ENCODE peak calls at places on chromosome 18, in eight cellular contexts. Q, P, T, F, R, M, N and Z are unnamed samples.

GRCh38 chr18:63775166-63775730 is at the start of gene SERPINB7:
- DNase-seq in Q (no peak), P (no peak), T (peak), F (peak), R (no peak), M (no peak), N (no peak), Z (no peak)

GRCh38 chr18:50686409-50686808 is 126.5 kb downstream of the MAPK4 start:
- DNase-seq in Q (no peak), P (no peak), T (no peak), F (no peak), R (no peak), M (no peak), N (no peak), Z (no peak)

GRCh38 chr18:79944126-79944731 is 7.2 kb downstream of the SLC66A2 start:
- DNase-seq in Q (no peak), P (peak), T (no peak), F (no peak), R (peak), M (peak), N (no peak), Z (peak)

GRCh38 chr18:50131591-50131990 is 63.4 kb downstream of the MYO5B start:
- DNase-seq in Q (no peak), P (no peak), T (no peak), F (no peak), R (no peak), M (no peak), N (no peak), Z (no peak)

GRCh38 chr18:845152-845819 is 33.2 kb upstream of the YES1 start:
- DNase-seq in Q (no peak), P (no peak), T (peak), F (peak), R (no peak), M (no peak), N (no peak), Z (no peak)

GRCh38 chr18:67266591-67267237 is 249.8 kb downstream of the DSEL start:
- DNase-seq in Q (no peak), P (no peak), T (no peak), F (no peak), R (no peak), M (no peak), N (no peak), Z (no peak)

GRCh38 chr18:32888311-32888710 is 115.5 kb upstream of the KLHL14 start:
- DNase-seq in Q (no peak), P (no peak), T (no peak), F (no peak), R (no peak), M (no peak), N (no peak), Z (no peak)

GRCh38 chr18:5425721-5426120 is 118.1 kb downstream of the EPB41L3 start:
- DNase-seq in Q (no peak), P (no peak), T (no peak), F (no peak), R (no peak), M (no peak), N (no peak), Z (no peak)

GRCh38 chr18:73528066-73528465 is 619.6 kb downstream of the FBXO15 start:
- DNase-seq in Q (no peak), P (no peak), T (no peak), F (no peak), R (no peak), M (no peak), N (no peak), Z (no peak)

GRCh38 chr18:77132369-77133050 is at the start of gene MBP:
- DNase-seq in Q (peak), P (peak), T (no peak), F (no peak), R (peak), M (peak), N (peak), Z (peak)

GRCh38 chr18:5456577-5457466 is 87.0 kb downstream of the EPB41L3 start:
- DNase-seq in Q (peak), P (no peak), T (no peak), F (no peak), R (no peak), M (no peak), N (peak), Z (no peak)

GRCh38 chr18:46738491-46738890 is 18.4 kb downstream of the ST8SIA5 start:
- DNase-seq in Q (no peak), P (no peak), T (no peak), F (no peak), R (no peak), M (no peak), N (no peak), Z (no peak)

GRCh38 chr18:50977037-50977760 is 9.4 kb downstream of the ELAC1 start:
- DNase-seq in Q (no peak), P (no peak), T (no peak), F (no peak), R (no peak), M (no peak), N (no peak), Z (no peak)

GRCh38 chr18:56298935-56299334 is 339.5 kb downstream of the TXNL1 start:
- DNase-seq in Q (no peak), P (no peak), T (peak), F (no peak), R (no peak), M (no peak), N (no peak), Z (no peak)

GRCh38 chr18:5463836-5464235 is 80.0 kb downstream of the EPB41L3 start:
- DNase-seq in Q (no peak), P (no peak), T (no peak), F (no peak), R (no peak), M (no peak), N (no peak), Z (no peak)

GRCh38 chr18:12842459-12843380 is 41.3 kb downstream of the PTPN2 start:
- DNase-seq in Q (no peak), P (no peak), T (no peak), F (no peak), R (no peak), M (no peak), N (no peak), Z (peak)

GRCh38 chr18:65725421-65726050 is 25.3 kb upstream of the CDH7 start:
- DNase-seq in Q (no peak), P (no peak), T (no peak), F (no peak), R (no peak), M (no peak), N (peak), Z (peak)

GRCh38 chr18:70415823-70416488 is 127.1 kb downstream of the SOCS6 start:
- DNase-seq in Q (no peak), P (no peak), T (no peak), F (peak), R (no peak), M (peak), N (no peak), Z (no peak)

GRCh38 chr18:1092228-1092627 is 187.6 kb downstream of the ADCYAP1 start:
- DNase-seq in Q (no peak), P (no peak), T (no peak), F (no peak), R (no peak), M (no peak), N (peak), Z (no peak)

GRCh38 chr18:22286576-22286975 is 117.2 kb downstream of the GATA6 start:
- DNase-seq in Q (no peak), P (no peak), T (no peak), F (no peak), R (peak), M (peak), N (no peak), Z (no peak)

GRCh38 chr18:63949068-63949737 is at the start of gene HMSD:
- DNase-seq in Q (no peak), P (peak), T (peak), F (peak), R (no peak), M (peak), N (peak), Z (no peak)

GRCh38 chr18:54608008-54608642 is 17.1 kb downstream of the DYNAP start:
- DNase-seq in Q (no peak), P (no peak), T (no peak), F (no peak), R (no peak), M (no peak), N (no peak), Z (no peak)

GRCh38 chr18:424869-425138 is 75.7 kb downstream of the COLEC12 start:
- DNase-seq in Q (no peak), P (no peak), T (no peak), F (no peak), R (no peak), M (no peak), N (no peak), Z (no peak)

GRCh38 chr18:79326413-79327198 is 69.1 kb upstream of the NFATC1 start:
- DNase-seq in Q (no peak), P (no peak), T (no peak), F (no peak), R (no peak), M (no peak), N (no peak), Z (no peak)

GRCh38 chr18:78727057-78727739 is 252.4 kb upstream of the SALL3 start:
- DNase-seq in Q (no peak), P (peak), T (no peak), F (no peak), R (no peak), M (peak), N (no peak), Z (no peak)

GRCh38 chr18:5673576-5673975 is 129.8 kb upstream of the EPB41L3 start:
- DNase-seq in Q (no peak), P (no peak), T (no peak), F (no peak), R (no peak), M (no peak), N (no peak), Z (no peak)

DNA sequence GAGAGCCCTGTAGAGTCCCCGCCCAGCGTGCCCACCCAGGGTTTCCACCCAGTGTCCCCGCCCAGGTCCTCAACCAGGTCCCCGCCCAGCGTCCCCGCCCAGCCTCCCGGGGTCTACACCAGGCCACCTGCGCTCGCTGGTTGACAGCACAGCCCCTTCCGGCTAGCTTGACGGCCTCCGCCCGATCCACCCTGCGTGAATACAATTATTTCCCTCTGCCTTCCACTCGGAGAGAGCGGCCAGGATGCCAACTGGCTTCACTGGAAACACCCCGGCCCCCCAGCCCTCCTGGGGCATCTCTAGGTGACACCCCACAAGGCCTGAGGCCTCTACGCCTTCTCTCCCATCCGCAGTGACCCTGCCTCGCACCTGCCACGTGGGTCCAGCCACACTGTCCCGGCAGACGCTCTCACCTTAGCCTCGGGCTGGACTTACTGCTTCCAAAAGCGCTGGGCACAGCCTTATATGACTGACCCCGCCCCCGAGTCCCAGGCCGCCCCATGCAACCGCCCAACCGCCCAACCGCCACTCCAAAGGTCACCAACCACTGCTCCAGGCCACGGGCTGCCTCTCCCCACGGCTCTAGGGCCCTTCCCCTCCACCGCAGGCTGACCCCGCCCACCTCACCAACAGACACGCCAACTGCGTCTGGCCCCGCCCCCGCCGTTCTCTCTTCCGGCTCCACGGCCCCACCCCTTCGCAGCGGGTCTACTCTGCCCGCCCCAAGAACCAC is 188.1 kb downstream of the LAMA1 start:
- DNase-seq in Q (no peak), P (no peak), T (no peak), F (no peak), R (no peak), M (no peak), N (peak), Z (no peak)
- TF ChIP-seq POLR2A in Q (no peak), P (no peak), T (no peak), F (no peak), R (no peak), M (no peak), N (no peak), Z (no peak)

GRCh38 chr18:35240664-35241522 is at the start of gene ZNF397:
- DNase-seq in Q (peak), P (peak), T (peak), F (peak), R (peak), M (peak), N (peak), Z (peak)
- TF ChIP-seq POLR2A in Q (peak), P (peak), T (peak), F (peak), R (peak), M (no peak), N (peak), Z (peak)

GRCh38 chr18:9707381-9708056 is 582 bp upstream of the RAB31 start:
- DNase-seq in Q (no peak), P (no peak), T (no peak), F (no peak), R (no peak), M (no peak), N (no peak), Z (no peak)
- TF ChIP-seq POLR2A in Q (no peak), P (no peak), T (no peak), F (no peak), R (no peak), M (no peak), N (no peak), Z (no peak)

DNA sequence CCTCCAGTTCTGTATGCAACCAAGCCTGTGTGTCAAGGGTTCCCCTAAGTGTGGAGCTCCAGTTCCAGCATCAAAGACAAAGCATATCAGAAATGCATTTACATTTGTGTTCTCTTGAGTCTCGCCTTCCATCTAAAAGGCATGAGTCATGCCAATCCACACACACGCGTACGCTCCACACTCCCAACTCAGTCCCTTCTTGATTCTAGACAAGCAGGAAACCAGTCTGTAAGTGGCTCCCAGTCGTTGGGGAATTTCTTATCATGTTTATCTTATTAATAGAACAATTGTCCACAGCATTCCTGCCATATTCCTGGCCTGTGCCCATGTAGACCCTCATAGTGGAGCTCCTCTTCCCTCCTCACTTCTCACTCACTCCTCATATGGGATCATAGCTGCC is 86.4 kb upstream of the SLC35G4 start:
- DNase-seq in Q (no peak), P (no peak), T (no peak), F (no peak), R (no peak), M (no peak), N (no peak), Z (no peak)
- TF ChIP-seq POLR2A in Q (no peak), P (no peak), T (no peak), F (no peak), R (no peak), M (no peak), N (no peak), Z (no peak)

DNA sequence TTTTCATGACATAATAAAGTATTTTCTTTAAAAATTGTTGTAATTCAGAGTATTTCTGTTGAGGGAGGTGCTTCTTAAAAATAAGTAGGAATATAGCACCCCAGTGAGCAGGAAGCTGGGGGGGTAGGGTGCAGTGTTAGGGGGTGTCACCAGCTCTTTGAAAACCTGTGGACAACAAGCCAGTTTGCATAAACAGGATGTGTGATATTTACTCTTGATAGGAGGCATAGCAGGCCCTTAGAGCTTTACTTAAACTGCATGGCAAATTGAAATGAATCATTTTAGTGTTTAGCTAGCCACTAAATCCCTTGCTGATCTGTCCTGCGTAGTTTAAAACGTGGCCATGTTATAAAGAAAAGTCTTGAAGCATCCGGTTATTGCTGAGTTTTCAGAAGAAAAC is 8.4 kb downstream of the TGIF1 start:
- DNase-seq in Q (no peak), P (no peak), T (no peak), F (no peak), R (no peak), M (no peak), N (no peak), Z (no peak)
- TF ChIP-seq POLR2A in Q (no peak), P (no peak), T (no peak), F (no peak), R (no peak), M (no peak), N (no peak), Z (no peak)

GRCh38 chr18:75209952-75210261 is 690 bp upstream of the TSHZ1 start:
- DNase-seq in Q (no peak), P (no peak), T (no peak), F (no peak), R (no peak), M (no peak), N (no peak), Z (peak)

GRCh38 chr18:75209129-75209951 is at the start of gene PTGR3:
- DNase-seq in Q (peak), P (peak), T (peak), F (peak), R (peak), M (peak), N (peak), Z (peak)

GRCh38 chr18:75208055-75208835 is 694 bp downstream of the PTGR3 start:
- DNase-seq in Q (peak), P (peak), T (no peak), F (no peak), R (peak), M (peak), N (peak), Z (peak)

GRCh38 chr18:75207298-75208054 is 1.5 kb downstream of the PTGR3 start:
- DNase-seq in Q (no peak), P (no peak), T (no peak), F (no peak), R (no peak), M (no peak), N (no peak), Z (no peak)

DNA sequence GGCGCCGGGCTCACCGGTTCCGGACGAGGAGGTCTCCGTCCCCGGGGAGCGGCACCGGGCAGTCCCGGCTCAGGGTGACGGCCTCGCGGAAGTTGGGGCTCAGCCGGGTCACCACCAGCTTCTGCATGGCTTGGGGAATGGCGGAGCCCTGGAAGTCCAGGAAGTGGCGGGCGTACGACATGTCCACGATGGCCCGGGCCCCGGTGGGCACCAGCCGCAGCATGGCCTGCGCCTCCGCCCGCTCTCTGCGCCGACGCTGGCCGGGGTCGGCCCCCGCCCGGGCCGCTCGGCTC is 157 bp downstream of the PTGR3 start:
- DNase-seq in Q (no peak), P (peak), T (no peak), F (no peak), R (no peak), M (peak), N (peak), Z (no peak)
- TF ChIP-seq POLR2A in Q (no peak), P (no peak), T (peak), F (no peak), R (no peak), M (no peak), N (no peak), Z (no peak)

GRCh38 chr18:48573632-48574293 is 34.9 kb downstream of the CTIF start:
- DNase-seq in Q (no peak), P (peak), T (no peak), F (no peak), R (no peak), M (no peak), N (peak), Z (no peak)
- TF ChIP-seq POLR2A in Q (no peak), P (no peak), T (no peak), F (no peak), R (no peak), M (no peak), N (no peak), Z (no peak)

DNA sequence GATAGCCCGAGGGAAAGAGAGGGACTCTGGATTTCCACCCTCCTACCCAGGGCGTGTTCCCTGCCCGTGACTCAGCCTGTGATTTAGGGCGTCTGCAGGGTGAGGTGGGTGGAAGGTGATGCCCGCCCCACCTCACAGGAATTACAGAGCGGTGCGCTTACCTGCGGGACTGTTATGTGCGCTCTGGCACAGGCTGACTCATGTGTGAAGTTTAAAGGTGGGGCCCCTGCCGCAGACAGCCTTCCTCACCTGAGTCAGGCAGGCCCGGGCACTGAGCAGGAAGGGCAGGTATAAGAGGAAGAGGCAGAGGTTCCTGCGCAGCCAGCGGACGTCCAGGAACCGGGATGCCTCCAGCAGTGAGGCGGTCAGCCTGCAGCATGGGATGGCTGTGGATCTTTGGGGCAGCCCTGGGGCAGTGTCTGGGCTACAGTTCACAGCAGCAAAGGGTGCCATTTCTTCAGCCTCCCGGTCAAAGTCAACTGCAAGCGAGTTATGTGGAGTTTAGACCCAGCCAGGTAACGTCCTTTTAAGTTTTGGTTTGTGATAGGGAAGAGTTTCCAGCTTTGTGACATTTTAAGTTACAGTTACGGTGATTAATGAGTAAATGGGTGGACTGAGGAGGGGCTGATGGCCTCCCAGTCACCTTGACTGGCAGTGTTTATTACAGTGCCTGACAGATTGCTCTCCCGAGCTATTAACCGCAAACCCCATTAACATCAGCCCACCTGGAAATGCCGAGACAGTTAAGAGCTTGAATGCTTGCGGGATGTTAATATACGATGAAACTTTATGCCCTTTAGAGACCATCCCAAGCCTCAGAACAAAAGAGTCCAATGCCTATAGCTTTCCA is 141.6 kb upstream of the TTC39C start:
- DNase-seq in Q (no peak), P (no peak), T (no peak), F (peak), R (peak), M (peak), N (no peak), Z (no peak)
- TF ChIP-seq POLR2A in Q (no peak), P (no peak), T (no peak), F (no peak), R (no peak), M (no peak), N (no peak), Z (no peak)